ENCODE peak calls at places on chromosomes 5 and 9, in four cellular contexts. F is esophagus muscularis mucosa; V is activated effector memory CD4-positive, alpha-beta T cell treated with Interleukin-2 at 50 U/mL for 16 hours; Y is iris pigment epithelial cell. U is an unnamed sample.

GRCh38 chr5:142922223-142922952 is 152.2 kb downstream of the ARHGAP26 start:
- DNase-seq in F (no peak), V (no peak), Y (peak), U (peak)

GRCh38 chr9:137575725-137576411 is 2.9 kb downstream of the DPH7 start:
- DNase-seq in F (no peak), V (no peak), Y (no peak), U (peak)

GRCh38 chr9:101462558-101462957 is 27.0 kb upstream of the ALDOB start:
- DNase-seq in F (no peak), V (no peak), Y (peak), U (peak)

GRCh38 chr9:8961186-8961666 is 1161.6 kb upstream of the DMAC1 start:
- DNase-seq in F (no peak), V (no peak), Y (no peak), U (no peak)

GRCh38 chr9:18343799-18344198 is 130.2 kb upstream of the ADAMTSL1 start:
- DNase-seq in F (no peak), V (no peak), Y (peak), U (peak)

GRCh38 chr5:127935398-127935797 is 148.2 kb upstream of the SLC12A2 start:
- DNase-seq in F (peak), V (no peak), Y (no peak), U (peak)

GRCh38 chr9:128055222-128056040 is 11.7 kb downstream of the NAIF1 start:
- DNase-seq in F (no peak), V (no peak), Y (no peak), U (no peak)

GRCh38 chr5:178284095-178284675 is 51.6 kb upstream of the PHYKPL start:
- DNase-seq in F (no peak), V (no peak), Y (peak), U (peak)

GRCh38 chr9:29416204-29416603 is 1842.9 kb upstream of the C9orf72 start:
- DNase-seq in F (no peak), V (no peak), Y (no peak), U (no peak)

GRCh38 chr5:173075970-173076369 is 19.8 kb downstream of the CREBRF start:
- DNase-seq in F (no peak), V (no peak), Y (no peak), U (no peak)

GRCh38 chr9:14127656-14128055 is 186.3 kb downstream of the NFIB start:
- DNase-seq in F (no peak), V (no peak), Y (peak), U (peak)

GRCh38 chr5:127650649-127651048 is 1.8 kb downstream of the CTXN3 start:
- DNase-seq in F (no peak), V (no peak), Y (peak), U (peak)

GRCh38 chr5:107736608-107737007 is 65.9 kb upstream of the EFNA5 start:
- DNase-seq in F (no peak), V (no peak), Y (peak), U (no peak)

GRCh38 chr9:96651626-96652025 is 3.5 kb downstream of the PRXL2C start:
- DNase-seq in F (no peak), V (no peak), Y (peak), U (peak)

GRCh38 chr5:91382530-91383026 is 539 bp downstream of the ARRDC3 start:
- DNase-seq in F (no peak), V (peak), Y (no peak), U (peak)

GRCh38 chr5:103120607-103121200 is 603 bp downstream of the PPIP5K2 start:
- DNase-seq in F (no peak), V (no peak), Y (peak), U (peak)